ENCODE peak calls at places on chromosomes 5 and 9, in nine cellular contexts. Y is Peyer's patch, T is right cardiac atrium, Q is kidney epithelial cell, K is ovary, W is AG04449, G is cardiac fibroblast, R is adipocyte, X is adrenal gland. D is an unnamed sample.
A peak's percentile ranks its signal among the peaks of the same experiment; 100 is the strongest.

GRCh38 chr9:24434183-24434582 is 111.5 kb downstream of the IZUMO3 start:
- DNase-seq in Q (no peak), Y (no peak), K (no peak), T (no peak), W (no peak), G (no peak), R (no peak), X (no peak), D (no peak)

GRCh38 chr5:439181-439580 is 3.8 kb upstream of the EXOC3 start:
- DNase-seq in Y (no peak), G (no peak), K (no peak), X (no peak), W (no peak), T (no peak), R (no peak), Q (no peak), D (no peak)

GRCh38 chr5:1523793-1524480 is at the start of gene LPCAT1:
- DNase-seq in T (peak; percentile 90), R (peak; percentile 92), Q (no peak), G (peak; percentile 80), Y (peak; percentile 89), K (peak; percentile 86), X (peak; percentile 85), W (no peak), D (no peak)

GRCh38 chr9:135503371-135504261 is 3.1 kb downstream of the MRPS2 start:
- DNase-seq in Q (no peak), K (no peak), T (no peak), G (no peak), X (no peak), R (no peak), Y (peak; percentile 45), W (no peak), D (no peak)

GRCh38 chr9:134637696-134638502 is 3.7 kb upstream of the COL5A1 start:
- DNase-seq in T (peak; percentile 13), W (no peak), Y (no peak), K (no peak), R (no peak), Q (no peak), X (peak; percentile 88), G (no peak), D (no peak)

GRCh38 chr9:93898026-93898425 is 57.1 kb downstream of the BARX1 start:
- DNase-seq in R (no peak), Y (no peak), X (no peak), Q (no peak), G (no peak), T (no peak), W (no peak), K (no peak), D (no peak)

GRCh38 chr5:131419877-131420276 is 156.0 kb downstream of the CDC42SE2 start:
- DNase-seq in R (no peak), T (no peak), G (no peak), K (no peak), X (no peak), Q (no peak), Y (no peak), W (no peak), D (no peak)

GRCh38 chr5:111929892-111930291 is 172.9 kb upstream of the NREP start:
- DNase-seq in X (peak; percentile 49), T (peak; percentile 13), Q (peak; percentile 56), R (peak; percentile 90), W (no peak), G (peak; percentile 88), K (no peak), Y (no peak), D (peak; percentile 85)

GRCh38 chr5:66223637-66224036 is 79.5 kb downstream of the SREK1 start:
- DNase-seq in R (peak; percentile 10), K (no peak), X (no peak), Y (no peak), G (peak; percentile 18), Q (no peak), T (no peak), W (no peak), D (no peak)

GRCh38 chr5:148973455-148973854 is 89.4 kb downstream of the SH3TC2 start:
- DNase-seq in Y (no peak), K (no peak), G (peak; percentile 52), X (no peak), W (no peak), T (no peak), R (peak; percentile 20), Q (no peak), D (no peak)

GRCh38 chr9:91151741-91152095 is 210.0 kb downstream of the AUH start:
- DNase-seq in X (no peak), Q (no peak), G (no peak), W (no peak), K (no peak), Y (no peak), T (no peak), R (no peak), D (no peak)

GRCh38 chr9:98488578-98489312 is 220.0 kb downstream of the GABBR2 start:
- DNase-seq in Q (peak; percentile 92), K (no peak), R (peak; percentile 86), G (peak; percentile 87), Y (no peak), X (no peak), T (no peak), W (peak; percentile 93), D (peak; percentile 96)

GRCh38 chr5:79205965-79206364 is 30.0 kb upstream of the JMY start:
- DNase-seq in K (no peak), Y (no peak), W (no peak), X (no peak), T (no peak), R (no peak), Q (no peak), G (no peak), D (no peak)

GRCh38 chr9:132163457-132163875 is 1.6 kb downstream of the NTNG2 start:
- DNase-seq in X (no peak), T (no peak), W (no peak), Q (no peak), G (peak; percentile 22), K (no peak), R (peak; percentile 60), Y (no peak), D (no peak)

GRCh38 chr9:132162764-132163456 is 1.1 kb downstream of the NTNG2 start:
- DNase-seq in R (peak; percentile 33), W (no peak), K (no peak), G (no peak), Q (no peak), X (no peak), Y (no peak), T (no peak), D (no peak)

GRCh38 chr9:132163876-132164603 is 2.2 kb downstream of the NTNG2 start:
- DNase-seq in Y (no peak), R (no peak), K (no peak), W (no peak), T (no peak), G (no peak), X (no peak), Q (no peak), D (no peak)

GRCh38 chr9:132166599-132166998 is 4.7 kb downstream of the NTNG2 start:
- DNase-seq in Y (no peak), G (peak; percentile 11), W (no peak), Q (no peak), X (no peak), K (no peak), T (no peak), R (no peak), D (no peak)

DNA sequence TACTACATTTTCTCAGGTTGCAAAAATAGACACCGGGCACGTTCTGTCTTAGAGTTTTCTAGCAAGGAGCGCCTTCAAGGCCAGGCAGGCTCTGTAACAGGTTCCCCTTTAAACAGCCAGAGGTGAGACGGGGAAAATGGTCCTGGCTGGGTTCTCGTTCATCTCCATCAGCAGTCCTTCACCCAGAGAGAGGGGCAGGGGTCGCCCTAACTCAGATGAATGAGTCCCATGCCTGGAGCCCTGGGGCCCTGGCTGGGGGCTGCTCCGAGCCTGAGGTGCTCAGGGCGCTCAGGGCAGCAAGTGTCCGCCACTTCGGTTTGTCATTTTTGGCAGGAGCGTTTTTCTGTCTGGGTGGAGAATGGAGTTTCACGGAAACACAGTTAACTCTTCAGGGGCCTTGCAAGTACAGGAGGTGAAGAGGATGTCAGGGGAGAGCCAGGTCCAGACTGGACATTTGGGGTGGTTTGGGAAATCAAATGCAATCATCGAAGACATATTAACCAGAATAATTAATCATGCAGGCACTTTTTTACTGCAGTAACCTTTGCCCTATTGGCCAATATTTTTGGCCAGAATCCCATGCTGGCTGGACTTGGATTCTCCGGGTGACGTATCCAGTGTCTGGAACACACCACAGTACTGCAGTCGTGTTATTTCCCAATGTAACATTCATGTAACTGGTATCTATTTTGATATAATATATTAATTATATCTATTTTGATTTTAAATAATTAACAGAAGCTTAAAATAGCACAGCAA is 2.9 kb downstream of the NTNG2 start:
- DNase-seq in Y (no peak), X (peak; percentile 89), K (no peak), W (no peak), T (no peak), G (peak; percentile 86), Q (no peak), R (no peak), D (no peak)
- H3K4me3 ChIP-seq in Y (no peak overlapping the region), X (no peak overlapping the region), K (no peak overlapping the region), W (no peak overlapping the region), T (no peak overlapping the region), G (no peak overlapping the region), Q (no peak overlapping the region), R (no peak overlapping the region), D (no peak overlapping the region)

GRCh38 chr5:75723378-75723777 is 6.1 kb upstream of the POC5 start:
- DNase-seq in Y (no peak), W (no peak), K (no peak), T (no peak), X (no peak), R (no peak), Q (no peak), G (no peak), D (no peak)
- H3K4me3 ChIP-seq in Y (no peak overlapping the region), W (no peak overlapping the region), K (no peak overlapping the region), T (no peak overlapping the region), X (no peak overlapping the region), R (no peak overlapping the region), Q (no peak overlapping the region), G (no peak overlapping the region), D (no peak overlapping the region)

GRCh38 chr5:7926720-7927119 is 57.8 kb downstream of the MTRR start:
- DNase-seq in R (no peak), T (no peak), G (no peak), X (no peak), K (no peak), W (no peak), Q (no peak), Y (no peak), D (no peak)
- H3K4me3 ChIP-seq in R (no peak overlapping the region), T (no peak overlapping the region), G (no peak overlapping the region), X (no peak overlapping the region), K (no peak overlapping the region), W (no peak overlapping the region), Q (no peak overlapping the region), Y (no peak overlapping the region), D (no peak overlapping the region)

DNA sequence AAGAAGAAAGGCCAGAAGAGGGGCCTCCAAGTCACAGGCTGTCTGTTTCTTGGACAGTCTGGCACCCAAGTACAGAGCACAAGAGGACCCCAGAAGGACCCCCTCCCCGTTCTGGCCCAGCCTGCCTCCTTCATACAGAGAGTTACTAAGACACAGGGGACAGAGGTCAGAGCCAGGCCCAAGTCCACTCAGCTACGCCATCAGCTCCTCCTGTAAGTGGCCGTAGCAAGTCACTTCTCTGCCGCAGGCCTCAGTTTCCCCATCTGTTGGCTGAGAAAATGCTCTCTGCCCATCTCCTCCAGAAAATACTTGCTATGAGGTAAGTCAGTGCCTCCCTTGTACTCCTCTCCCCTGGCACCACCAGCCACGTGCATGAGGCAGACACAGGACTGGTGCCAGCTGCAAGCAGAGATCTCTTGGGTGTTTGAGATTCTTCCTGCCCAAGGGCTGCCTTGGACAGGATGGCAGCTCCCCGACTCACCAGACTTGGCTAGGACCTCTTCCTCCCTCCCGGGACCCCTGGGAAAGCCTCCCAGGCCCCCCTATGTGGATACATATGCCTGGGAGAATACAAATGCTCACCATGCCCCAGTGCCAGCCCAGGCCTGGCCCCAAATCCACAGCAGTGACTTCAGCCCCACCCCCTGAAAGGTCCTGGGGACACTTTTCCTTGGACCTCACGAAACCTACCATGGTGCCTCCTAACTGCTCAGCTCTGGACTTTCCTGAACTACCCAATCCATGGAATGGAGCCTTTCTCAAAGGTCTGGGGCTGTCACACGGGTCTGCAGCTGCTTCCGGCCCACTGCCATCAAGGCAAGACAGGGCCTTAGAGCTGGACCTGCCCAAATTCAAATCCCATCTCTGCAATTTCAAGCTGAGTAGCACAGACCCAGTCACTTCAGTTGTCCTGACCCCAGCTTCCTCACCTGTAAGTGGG is 5.1 kb downstream of the EEIG1 start:
- DNase-seq in T (no peak), Q (no peak), K (peak; percentile 23), R (no peak), X (peak; percentile 51), Y (peak; percentile 57), G (no peak), W (no peak), D (no peak)
- H3K4me3 ChIP-seq in T (no peak overlapping the region), Q (no peak overlapping the region), K (peak overlapping the region; percentile 16), R (no peak overlapping the region), X (no peak overlapping the region), Y (peak overlapping the region; percentile 97), G (no peak overlapping the region), W (no peak overlapping the region), D (no peak overlapping the region)

D was measured in AG09309.